ENCODE peak calls at places on chromosomes 6 and 20, in nine cellular contexts. U is activated CD4-positive, alpha-beta T cell treated with anti-CD3 and anti-CD28 coated beads, Interleukin-2, amount 50 U/mL, for 4 hours; Z is stimulated activated CD8-positive, alpha-beta memory T cell treated with anti-CD3 and anti-CD28 coated beads, Interleukin-4, amount 100 ng/mL, for 1 hour; J is frontal cortex; Y is CD4-positive, alpha-beta T cell; B is cardiac fibroblast; E is mucosa of gallbladder; L is OCI-M1; W is NCI-H460. R is an unnamed sample.

GRCh38 chr6:29834564-29835436 is 7.2 kb downstream of the HLA-G start:
- DNase-seq in U (peak), Z (peak), J (no peak), Y (peak), B (peak), E (no peak), L (peak), W (peak), R (no peak)

GRCh38 chr6:159691133-159691962 is 1.7 kb downstream of the SOD2 start:
- DNase-seq in U (no peak), Z (no peak), J (peak), Y (no peak), B (peak), E (peak), L (peak), W (peak), R (peak)

GRCh38 chr20:15814903-15815302 is 758.3 kb downstream of the KIF16B start:
- DNase-seq in U (no peak), Z (no peak), J (no peak), Y (no peak), B (no peak), E (no peak), L (no peak), W (no peak), R (no peak)

GRCh38 chr6:106087548-106088325 is 1.6 kb downstream of the PRDM1 start:
- DNase-seq in U (no peak), Z (no peak), J (no peak), Y (no peak), B (peak), E (peak), L (no peak), W (no peak), R (no peak)

GRCh38 chr6:8268606-8269005 is 166.3 kb upstream of the EEF1E1 start:
- DNase-seq in U (no peak), Z (no peak), J (no peak), Y (no peak), B (no peak), E (no peak), L (no peak), W (no peak), R (no peak)

GRCh38 chr6:14981960-14982359 is 263.9 kb upstream of the JARID2 start:
- DNase-seq in U (no peak), Z (no peak), J (no peak), Y (no peak), B (no peak), E (no peak), L (peak), W (no peak), R (no peak)

GRCh38 chr6:163958646-163959045 is 544.1 kb downstream of the QKI start:
- DNase-seq in U (no peak), Z (no peak), J (no peak), Y (no peak), B (no peak), E (no peak), L (no peak), W (no peak), R (no peak)

GRCh38 chr6:56706981-56707726 is 64.5 kb upstream of the DST start:
- DNase-seq in U (no peak), Z (no peak), J (no peak), Y (no peak), B (no peak), E (no peak), L (no peak), W (no peak), R (no peak)

GRCh38 chr20:1900321-1900791 is 5.1 kb downstream of the SIRPA start:
- DNase-seq in U (no peak), Z (no peak), J (no peak), Y (no peak), B (peak), E (peak), L (peak), W (peak), R (peak)

GRCh38 chr6:10262505-10262904 is 152.4 kb downstream of the TFAP2A start:
- DNase-seq in U (no peak), Z (no peak), J (no peak), Y (no peak), B (no peak), E (no peak), L (no peak), W (no peak), R (no peak)

GRCh38 chr20:62921119-62921687 is 5.1 kb downstream of the DIDO1 start:
- DNase-seq in U (peak), Z (peak), J (no peak), Y (peak), B (peak), E (peak), L (peak), W (peak), R (no peak)

GRCh38 chr20:10863337-10864060 is 189.7 kb upstream of the JAG1 start:
- DNase-seq in U (no peak), Z (no peak), J (no peak), Y (no peak), B (peak), E (no peak), L (no peak), W (no peak), R (no peak)

GRCh38 chr6:12296255-12296573 is 6.1 kb downstream of the EDN1 start:
- DNase-seq in U (no peak), Z (no peak), J (no peak), Y (no peak), B (peak), E (peak), L (no peak), W (peak), R (no peak)

GRCh38 chr6:158684311-158684710 is 34.5 kb downstream of the SYTL3 start:
- DNase-seq in U (no peak), Z (no peak), J (no peak), Y (peak), B (no peak), E (no peak), L (no peak), W (no peak), R (peak)

GRCh38 chr20:51800132-51800721 is 2.1 kb downstream of the SALL4 start:
- DNase-seq in U (peak), Z (peak), J (peak), Y (peak), B (peak), E (peak), L (peak), W (peak), R (peak)

GRCh38 chr6:12174878-12175277 is 115.3 kb upstream of the EDN1 start:
- DNase-seq in U (no peak), Z (no peak), J (no peak), Y (no peak), B (no peak), E (no peak), L (no peak), W (no peak), R (no peak)

GRCh38 chr6:42925248-42925857 is 3.9 kb upstream of the CNPY3 start:
- DNase-seq in U (no peak), Z (no peak), J (no peak), Y (no peak), B (no peak), E (no peak), L (no peak), W (no peak), R (no peak)

GRCh38 chr6:97669191-97669651 is 386.2 kb upstream of the MMS22L start:
- DNase-seq in U (no peak), Z (no peak), J (peak), Y (no peak), B (no peak), E (no peak), L (no peak), W (no peak), R (no peak)

GRCh38 chr6:95087394-95088097 is 489.8 kb upstream of the MANEA start:
- DNase-seq in U (no peak), Z (no peak), J (no peak), Y (no peak), B (peak), E (no peak), L (peak), W (no peak), R (no peak)

GRCh38 chr20:16674243-16674642 is 55.6 kb upstream of the SNRPB2 start:
- DNase-seq in U (no peak), Z (no peak), J (no peak), Y (no peak), B (no peak), E (no peak), L (no peak), W (no peak), R (no peak)

GRCh38 chr20:63619086-63619485 is 7.8 kb downstream of the GMEB2 start:
- DNase-seq in U (no peak), Z (no peak), J (no peak), Y (no peak), B (no peak), E (no peak), L (no peak), W (no peak), R (no peak)

GRCh38 chr6:162099685-162100084 is 627.9 kb downstream of the PRKN start:
- DNase-seq in U (no peak), Z (no peak), J (no peak), Y (no peak), B (peak), E (no peak), L (peak), W (peak), R (no peak)

GRCh38 chr6:125747589-125748533 is 1.6 kb upstream of the HEY2 start:
- DNase-seq in U (peak), Z (no peak), J (peak), Y (peak), B (no peak), E (no peak), L (peak), W (no peak), R (no peak)

GRCh38 chr6:8530775-8531435 is 95.6 kb upstream of the SLC35B3 start:
- DNase-seq in U (no peak), Z (no peak), J (no peak), Y (no peak), B (no peak), E (no peak), L (no peak), W (no peak), R (no peak)

GRCh38 chr20:14384411-14384810 is 47.0 kb upstream of the FLRT3 start:
- DNase-seq in U (no peak), Z (no peak), J (no peak), Y (no peak), B (peak), E (no peak), L (no peak), W (no peak), R (no peak)

GRCh38 chr6:77457720-77458349 is 5.5 kb downstream of the HTR1B start:
- DNase-seq in U (peak), Z (no peak), J (peak), Y (no peak), B (peak), E (peak), L (peak), W (peak), R (peak)

GRCh38 chr6:701696-702479 is 8.9 kb upstream of the EXOC2 start:
- DNase-seq in U (no peak), Z (no peak), J (no peak), Y (no peak), B (no peak), E (no peak), L (no peak), W (no peak), R (no peak)

GRCh38 chr6:108117427-108118358 is 43.2 kb upstream of the OSTM1 start:
- DNase-seq in U (no peak), Z (no peak), J (no peak), Y (no peak), B (peak), E (no peak), L (peak), W (no peak), R (no peak)

GRCh38 chr6:157021267-157022021 is 244.3 kb downstream of the ARID1B start:
- DNase-seq in U (peak), Z (peak), J (peak), Y (peak), B (peak), E (peak), L (peak), W (peak), R (peak)

GRCh38 chr20:45067558-45067957 is 33.4 kb downstream of the KCNS1 start:
- DNase-seq in U (no peak), Z (no peak), J (no peak), Y (no peak), B (no peak), E (no peak), L (no peak), W (no peak), R (no peak)

GRCh38 chr6:108751851-108752732 is 96.1 kb upstream of the ARMC2 start:
- DNase-seq in U (no peak), Z (no peak), J (no peak), Y (no peak), B (no peak), E (no peak), L (no peak), W (no peak), R (no peak)

GRCh38 chr6:50143011-50143719 is 93.4 kb upstream of the DEFB112 start:
- DNase-seq in U (no peak), Z (no peak), J (no peak), Y (no peak), B (no peak), E (no peak), L (no peak), W (no peak), R (no peak)